ENCODE peak calls at places on chromosomes 2 and 18, in ten cellular contexts. L is foreskin fibroblast, G is nephron progenitor cell, P is left ventricle myocardium inferior, H is neural crest cell, V is colonic mucosa, F is WERI-Rb-1, I is fibroblast of pulmonary artery, E is GM13977, M is dorsolateral prefrontal cortex. K is an unnamed sample.

GRCh38 chr2:143524001-143524608 is 394.9 kb downstream of the ARHGAP15 start:
- DNase-seq in H (no peak), P (no peak), E (no peak), L (peak), G (no peak), I (peak), M (no peak), F (no peak), V (no peak), K (no peak)

GRCh38 chr2:78541088-78541450 is 484.4 kb upstream of the REG3G start:
- DNase-seq in F (no peak), P (no peak), E (no peak), V (no peak), L (no peak), H (no peak), I (no peak), M (no peak), G (no peak), K (no peak)

GRCh38 chr2:11573418-11574175 is 39.8 kb downstream of the GREB1 start:
- DNase-seq in V (no peak), G (no peak), L (no peak), E (no peak), P (no peak), H (no peak), F (no peak), M (no peak), I (peak), K (no peak)

GRCh38 chr2:216539791-216540241 is 41.2 kb downstream of the RPL37A start:
- DNase-seq in F (no peak), V (peak), I (no peak), G (no peak), M (no peak), L (peak), E (peak), P (peak), H (no peak), K (peak)

GRCh38 chr2:237500681-237501424 is 13.8 kb downstream of the MLPH start:
- DNase-seq in G (no peak), P (no peak), I (peak), F (no peak), H (no peak), V (no peak), E (no peak), L (peak), M (no peak), K (no peak)

GRCh38 chr2:142112648-142113278 is 18.1 kb downstream of the LRP1B start:
- DNase-seq in H (no peak), V (no peak), M (no peak), G (no peak), I (peak), E (no peak), L (peak), F (no peak), P (no peak), K (peak)

GRCh38 chr2:189613077-189613636 is 32.6 kb upstream of the SLC40A1 start:
- DNase-seq in H (no peak), L (peak), F (no peak), E (no peak), M (no peak), I (peak), P (no peak), V (no peak), G (no peak), K (peak)

GRCh38 chr18:13406049-13406615 is 187.6 kb downstream of the LDLRAD4 start:
- DNase-seq in E (no peak), L (no peak), F (no peak), M (no peak), G (no peak), I (no peak), P (no peak), V (no peak), H (no peak), K (no peak)

GRCh38 chr2:42639340-42640077 is 71.1 kb downstream of the MTA3 start:
- DNase-seq in I (no peak), M (no peak), P (no peak), H (no peak), E (peak), F (no peak), V (no peak), G (no peak), L (no peak), K (no peak)

GRCh38 chr18:2050702-2051201 is 520.6 kb downstream of the METTL4 start:
- DNase-seq in V (no peak), I (peak), E (no peak), H (no peak), G (no peak), L (no peak), F (no peak), M (no peak), P (no peak), K (peak)

GRCh38 chr2:16167471-16168426 is 227.4 kb downstream of the MYCN start:
- DNase-seq in V (no peak), P (no peak), G (no peak), F (no peak), L (no peak), I (no peak), H (peak), M (no peak), E (no peak), K (peak)

GRCh38 chr2:135741395-135742306 is at the start of gene UBXN4:
- DNase-seq in V (peak), F (peak), M (peak), H (peak), G (peak), E (peak), L (peak), I (peak), P (peak), K (peak)

GRCh38 chr18:6327895-6328623 is 86.7 kb downstream of the L3MBTL4 start:
- DNase-seq in F (no peak), V (no peak), E (no peak), M (no peak), H (no peak), L (no peak), G (no peak), P (no peak), I (no peak), K (no peak)

GRCh38 chr18:998976-999375 is 94.3 kb downstream of the ADCYAP1 start:
- DNase-seq in L (no peak), M (no peak), H (no peak), P (no peak), G (no peak), V (no peak), F (no peak), E (no peak), I (no peak), K (no peak)

GRCh38 chr2:209638346-209638745 is 133.3 kb upstream of the UNC80 start:
- DNase-seq in I (peak), G (no peak), H (no peak), P (no peak), L (peak), V (no peak), M (no peak), E (no peak), F (no peak), K (no peak)
- TF ChIP-seq CTCF in I (no peak), G (no peak), H (no peak), P (no peak), L (no peak), V (no peak), M (no peak), E (no peak), F (no peak), K (no peak)

DNA sequence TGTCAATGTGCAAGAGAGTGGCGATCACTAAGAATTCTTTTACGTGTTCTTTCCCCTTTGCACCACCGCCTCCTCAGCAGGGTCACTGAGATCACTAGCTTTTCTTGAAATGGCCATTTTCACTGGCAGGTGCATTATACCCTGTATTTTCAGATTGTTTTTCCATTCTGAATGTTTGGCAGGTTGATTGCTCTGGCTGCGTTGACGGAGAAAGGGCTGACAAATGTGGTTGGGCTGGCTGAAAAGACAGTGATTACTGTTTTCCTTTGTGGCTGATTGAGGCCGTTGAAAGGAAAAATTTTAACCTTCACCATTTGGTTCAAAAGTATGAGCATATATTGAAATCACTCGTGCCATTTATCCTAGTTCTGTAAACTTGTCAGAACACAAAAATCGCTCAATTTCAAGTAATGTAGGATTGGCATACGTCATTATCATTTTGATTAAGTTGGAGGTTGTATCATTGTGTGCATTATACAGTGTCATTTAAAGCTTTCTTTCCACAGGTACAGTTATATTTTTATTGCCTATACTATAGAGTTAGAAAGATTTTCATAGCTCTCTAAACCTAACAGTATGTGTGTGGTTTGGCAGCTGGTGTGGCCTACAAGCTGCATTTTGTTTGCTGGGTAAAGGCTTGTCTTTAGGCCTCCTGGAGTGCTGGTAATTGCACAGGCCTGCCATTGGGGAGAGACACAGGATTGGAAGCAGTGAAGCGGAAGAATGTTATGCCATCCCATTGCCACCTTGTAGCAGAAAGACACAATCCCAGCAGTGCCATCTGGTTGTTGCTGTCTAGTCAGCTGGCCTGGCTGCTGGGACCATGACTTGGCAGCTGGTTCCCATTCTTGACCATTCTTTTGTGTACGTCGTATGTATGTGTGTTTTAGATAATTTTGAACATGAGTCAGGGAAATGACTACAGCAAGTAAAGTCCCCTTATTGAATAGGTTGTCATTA is 36.7 kb downstream of the DYNC1I2 start:
- DNase-seq in L (peak), E (no peak), P (no peak), I (peak), V (no peak), M (no peak), H (no peak), G (peak), F (peak), K (no peak)
- TF ChIP-seq CTCF in L (no peak), E (no peak), P (no peak), I (peak), V (no peak), M (peak), H (no peak), G (no peak), F (peak), K (no peak)

DNA sequence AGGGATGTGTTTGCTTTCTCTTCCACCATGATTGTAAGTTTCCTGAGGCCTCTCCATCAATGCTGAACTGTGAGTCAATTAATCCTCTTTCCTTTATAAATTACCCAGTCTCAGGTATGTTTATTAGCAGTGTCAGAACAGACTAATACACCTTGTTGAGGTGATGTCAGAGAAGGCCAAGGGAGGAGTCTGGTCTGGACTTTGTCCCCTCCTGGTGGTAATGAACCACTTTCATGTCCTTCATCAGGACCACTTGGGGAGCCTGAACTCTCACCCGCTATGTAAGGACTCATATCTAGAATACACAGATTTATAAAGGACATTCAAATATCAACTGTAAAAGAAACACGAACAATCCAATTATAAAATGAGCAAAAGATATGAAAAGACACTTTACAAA is 2.9 kb upstream of the CTAGE1 start:
- DNase-seq in L (no peak), P (no peak), E (no peak), V (no peak), I (no peak), F (no peak), M (no peak), H (no peak), G (no peak), K (no peak)
- TF ChIP-seq CTCF in L (no peak), P (no peak), E (no peak), V (no peak), I (no peak), F (no peak), M (no peak), H (no peak), G (no peak), K (no peak)

GRCh38 chr2:51013870-51014526 is 17.9 kb downstream of the NRXN1 start:
- DNase-seq in M (no peak), P (no peak), L (no peak), G (no peak), V (no peak), F (no peak), E (no peak), H (no peak), I (no peak), K (no peak)

GRCh38 chr2:51018145-51018544 is 13.8 kb downstream of the NRXN1 start:
- DNase-seq in F (no peak), M (no peak), L (no peak), V (no peak), I (no peak), H (no peak), G (no peak), E (no peak), P (no peak), K (no peak)

GRCh38 chr2:51014722-51015121 is 17.2 kb downstream of the NRXN1 start:
- DNase-seq in I (no peak), H (no peak), G (no peak), P (no peak), L (no peak), M (no peak), F (no peak), V (no peak), E (no peak), K (no peak)

DNA sequence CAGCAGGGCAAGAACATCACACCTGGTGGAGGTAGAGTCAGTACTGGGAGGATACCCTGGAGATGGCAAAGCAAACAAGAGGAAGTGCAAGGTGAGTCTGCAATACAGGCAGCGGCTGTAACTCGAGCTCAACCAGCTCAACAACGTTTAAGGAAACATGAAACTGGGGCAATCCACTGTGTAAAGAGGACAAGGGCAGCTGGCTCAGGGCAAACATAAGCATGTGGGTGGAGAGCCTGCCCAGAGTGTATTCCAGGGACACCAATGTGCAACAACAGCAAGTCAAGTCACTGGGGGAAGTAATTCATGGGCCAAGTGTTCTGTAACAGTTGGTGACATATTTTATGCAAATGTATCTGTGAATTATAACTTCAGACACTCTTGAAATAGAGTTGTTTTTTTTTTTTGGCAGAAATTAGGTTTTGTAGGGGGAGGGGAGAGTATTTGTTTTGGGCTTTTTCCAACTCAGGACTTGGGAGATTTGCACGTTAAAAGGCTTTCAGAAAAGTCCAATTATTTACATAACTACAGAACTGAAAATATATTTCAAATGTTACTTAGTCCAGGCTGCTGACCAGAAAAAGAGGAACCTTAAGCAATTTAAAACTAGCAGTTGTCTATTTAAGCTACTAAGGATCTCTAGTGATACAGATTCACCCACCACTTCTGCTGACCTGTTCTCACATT is 18.7 kb downstream of the NRXN1 start:
- DNase-seq in P (no peak), H (no peak), G (peak), M (no peak), L (peak), V (peak), E (no peak), F (peak), I (no peak), K (peak)
- TF ChIP-seq CTCF in P (no peak), H (no peak), G (no peak), M (no peak), L (no peak), V (no peak), E (no peak), F (no peak), I (no peak), K (no peak)

K was measured in Calu3.